ENCODE peak calls at places on chromosomes 13 and 19, in five cellular contexts. D is stimulated activated CD4-positive, alpha-beta T cell treated with anti-CD3 and anti-CD28 coated beads, Interleukin-15, amount 100 ng/mL, for 1 hour; H is cardiac fibroblast; Z is neural progenitor cell; W is T-helper 1 cell. G is an unnamed sample.

GRCh38 chr19:40257096-40257517 is 28.0 kb downstream of the AKT2 start:
- DNase-seq in D (no peak), H (no peak), Z (no peak), W (no peak), G (no peak)

GRCh38 chr19:17482877-17483604 is 12.7 kb downstream of the SLC27A1 start:
- DNase-seq in D (no peak), H (no peak), Z (no peak), W (no peak), G (no peak)

GRCh38 chr13:109180905-109181425 is 551.6 kb downstream of the MYO16 start:
- DNase-seq in D (no peak), H (peak; percentile 85), Z (no peak), W (no peak), G (no peak)

GRCh38 chr19:43575156-43575950 is at the start of the genes PINLYP and XRCC1:
- DNase-seq in D (peak; percentile 89), H (peak; percentile 99), Z (peak; percentile 99), W (peak; percentile 99), G (peak; percentile 99)

GRCh38 chr13:98923641-98924397 is 54.0 kb downstream of the DOCK9 start:
- DNase-seq in D (no peak), H (no peak), Z (peak; percentile 65), W (no peak), G (no peak)

GRCh38 chr13:85406269-85406975 is 392.8 kb downstream of the SLITRK6 start:
- DNase-seq in D (no peak), H (no peak), Z (no peak), W (no peak), G (no peak)

GRCh38 chr19:8149261-8150094 is at the start of gene FBN3:
- DNase-seq in D (no peak), H (no peak), Z (peak; percentile 83), W (no peak), G (peak; percentile 89)

GRCh38 chr19:45076029-45076850 is at the start of gene ZNF296:
- DNase-seq in D (peak; percentile 79), H (peak; percentile 25), Z (peak; percentile 91), W (peak; percentile 84), G (peak; percentile 94)

GRCh38 chr13:37429976-37430375 is 168.6 kb downstream of the POSTN start:
- DNase-seq in D (no peak), H (peak; percentile 91), Z (no peak), W (no peak), G (no peak)

GRCh38 chr19:41698746-41699230 is 9.6 kb upstream of the CEACAM5 start:
- DNase-seq in D (no peak), H (no peak), Z (no peak), W (no peak), G (no peak)

GRCh38 chr19:33905937-33906577 is 109.4 kb downstream of the KCTD15 start:
- DNase-seq in D (no peak), H (peak; percentile 27), Z (peak; percentile 77), W (no peak), G (peak; percentile 93)

GRCh38 chr13:48783181-48783630 is 129.5 kb downstream of the CYSLTR2 start:
- DNase-seq in D (no peak), H (peak; percentile 100), Z (no peak), W (no peak), G (no peak)

GRCh38 chr13:41668130-41668757 is 210.9 kb downstream of the RGCC start:
- DNase-seq in D (no peak), H (peak; percentile 97), Z (peak; percentile 86), W (peak; percentile 73), G (peak; percentile 72)